ENCODE peak calls at places on chromosomes 3 and 15, in six cellular contexts. B, P, Y, R, V and U are unnamed samples.

GRCh38 chr3:66404246-66404645 is 96.6 kb downstream of the LRIG1 start:
- DNase-seq in B (no peak), P (no peak), Y (no peak), R (peak), V (no peak), U (no peak)

GRCh38 chr3:15646924-15647511 is 45.5 kb downstream of the BTD start:
- DNase-seq in B (no peak), P (no peak), Y (no peak), R (no peak), V (peak), U (no peak)

GRCh38 chr3:49582177-49582576 is 27.9 kb downstream of the BSN start:
- DNase-seq in B (no peak), P (no peak), Y (no peak), R (no peak), V (no peak), U (no peak)

GRCh38 chr3:39385456-39386098 is 2.4 kb downstream of the SLC25A38 start:
- DNase-seq in B (no peak), P (no peak), Y (no peak), R (no peak), V (no peak), U (no peak)

GRCh38 chr3:13715167-13715954 is 164.5 kb downstream of the WNT7A start:
- DNase-seq in B (no peak), P (no peak), Y (no peak), R (no peak), V (no peak), U (no peak)

GRCh38 chr15:62150445-62150844 is 14.6 kb downstream of the C2CD4B start:
- DNase-seq in B (no peak), P (no peak), Y (no peak), R (no peak), V (peak), U (peak)

GRCh38 chr3:127032296-127032990 is 49.5 kb downstream of the PLXNA1 start:
- DNase-seq in B (no peak), P (no peak), Y (no peak), R (peak), V (no peak), U (no peak)

GRCh38 chr3:52061116-52061910 is 4.9 kb upstream of the DUSP7 start:
- DNase-seq in B (no peak), P (no peak), Y (no peak), R (no peak), V (no peak), U (no peak)

GRCh38 chr15:75918135-75918534 is 14.5 kb downstream of the FBXO22 start:
- DNase-seq in B (no peak), P (no peak), Y (no peak), R (no peak), V (no peak), U (no peak)

GRCh38 chr15:25691544-25692430 is 171.3 kb downstream of the ATP10A start:
- DNase-seq in B (no peak), P (no peak), Y (no peak), R (no peak), V (peak), U (peak)

GRCh38 chr3:138451595-138452162 is 17.3 kb downstream of the ESYT3 start:
- DNase-seq in B (no peak), P (no peak), Y (no peak), R (no peak), V (no peak), U (no peak)

GRCh38 chr3:163605915-163606314 is 1472.4 kb downstream of the SI start:
- DNase-seq in B (no peak), P (no peak), Y (no peak), R (no peak), V (no peak), U (no peak)